ENCODE peak calls at places on chromosomes 4 and X, in nine cellular contexts. D, A, R, G, M, X, U, Y and J are unnamed samples.

GRCh38 chrX:47623540-47624027 is 3.9 kb upstream of the SYN1 start:
- DNase-seq in Y (no peak), G (peak; percentile 69), X (peak; percentile 70), R (peak; percentile 90), M (peak; percentile 73), U (peak; percentile 74), D (peak; percentile 29), A (peak; percentile 48), J (peak; percentile 51)

GRCh38 chr4:38094419-38094818 is 134.2 kb downstream of the PTTG2 start:
- DNase-seq in D (no peak), Y (no peak), G (no peak), R (peak; percentile 38), A (no peak), M (no peak), U (no peak), X (no peak), J (peak; percentile 51)

GRCh38 chrX:124518888-124519287 is 172.5 kb downstream of the SH2D1A start:
- DNase-seq in A (no peak), D (no peak), M (no peak), U (no peak), X (peak; percentile 32), R (no peak), Y (no peak), G (no peak), J (no peak)

GRCh38 chr4:176436500-176436973 is 116.8 kb downstream of the SPCS3 start:
- DNase-seq in R (no peak), Y (no peak), A (peak; percentile 60), D (no peak), X (peak; percentile 90), G (no peak), U (peak; percentile 16), M (no peak), J (no peak)

GRCh38 chrX:131262738-131263679 is 26.1 kb downstream of the IGSF1 start:
- DNase-seq in G (peak; percentile 13), X (no peak), A (no peak), Y (no peak), R (peak; percentile 69), M (peak; percentile 36), D (peak; percentile 35), U (peak; percentile 51), J (peak; percentile 55)

GRCh38 chr4:121397941-121398601 is 17.3 kb upstream of the QRFPR start:
- DNase-seq in D (no peak), X (no peak), U (no peak), Y (no peak), R (no peak), G (no peak), A (no peak), M (no peak), J (no peak)

GRCh38 chr4:14783011-14783877 is 219.0 kb upstream of the CPEB2 start:
- DNase-seq in Y (no peak), G (no peak), R (no peak), A (peak; percentile 79), D (no peak), U (no peak), X (peak; percentile 90), M (no peak), J (no peak)

GRCh38 chr4:6732441-6733357 is 16.7 kb downstream of the BLOC1S4 start:
- DNase-seq in D (peak; percentile 77), X (peak; percentile 91), A (peak; percentile 67), Y (peak; percentile 88), M (no peak), G (no peak), R (no peak), U (peak; percentile 89), J (no peak)

GRCh38 chr4:125780159-125780558 is 465.4 kb downstream of the FAT4 start:
- DNase-seq in A (no peak), U (no peak), R (no peak), X (peak; percentile 28), M (no peak), G (no peak), D (no peak), Y (no peak), J (no peak)

GRCh38 chr4:112519689-112520597 is 4.0 kb upstream of the NEUROG2 start:
- DNase-seq in M (peak; percentile 50), R (peak; percentile 78), X (no peak), D (no peak), U (no peak), A (no peak), Y (no peak), G (peak; percentile 36), J (no peak)
- TF ChIP-seq CTCF in M (no peak), R (peak; percentile 67), X (peak; percentile 9), D (peak; percentile 43), U (no peak), A (no peak), Y (no peak), G (no peak), J (no peak)

GRCh38 chr4:112214397-112215264 is 17.0 kb upstream of the AP1AR start:
- DNase-seq in D (peak; percentile 51), U (peak; percentile 29), R (peak; percentile 25), Y (no peak), G (no peak), M (no peak), X (peak; percentile 53), A (peak; percentile 46), J (no peak)
- TF ChIP-seq CTCF in D (peak; percentile 50), U (peak; percentile 50), R (peak; percentile 32), Y (peak; percentile 31), G (no peak), M (peak; percentile 29), X (peak; percentile 50), A (peak; percentile 72), J (no peak)

GRCh38 chr4:112230879-112231778 is 458 bp upstream of the AP1AR start:
- DNase-seq in R (peak; percentile 97), M (peak; percentile 99), G (peak; percentile 98), D (peak; percentile 98), A (peak; percentile 96), U (peak; percentile 96), Y (peak; percentile 98), X (peak; percentile 96), J (peak; percentile 99)
- TF ChIP-seq CTCF in R (no peak), M (no peak), G (no peak), D (no peak), A (no peak), U (no peak), Y (no peak), X (no peak), J (no peak)

DNA sequence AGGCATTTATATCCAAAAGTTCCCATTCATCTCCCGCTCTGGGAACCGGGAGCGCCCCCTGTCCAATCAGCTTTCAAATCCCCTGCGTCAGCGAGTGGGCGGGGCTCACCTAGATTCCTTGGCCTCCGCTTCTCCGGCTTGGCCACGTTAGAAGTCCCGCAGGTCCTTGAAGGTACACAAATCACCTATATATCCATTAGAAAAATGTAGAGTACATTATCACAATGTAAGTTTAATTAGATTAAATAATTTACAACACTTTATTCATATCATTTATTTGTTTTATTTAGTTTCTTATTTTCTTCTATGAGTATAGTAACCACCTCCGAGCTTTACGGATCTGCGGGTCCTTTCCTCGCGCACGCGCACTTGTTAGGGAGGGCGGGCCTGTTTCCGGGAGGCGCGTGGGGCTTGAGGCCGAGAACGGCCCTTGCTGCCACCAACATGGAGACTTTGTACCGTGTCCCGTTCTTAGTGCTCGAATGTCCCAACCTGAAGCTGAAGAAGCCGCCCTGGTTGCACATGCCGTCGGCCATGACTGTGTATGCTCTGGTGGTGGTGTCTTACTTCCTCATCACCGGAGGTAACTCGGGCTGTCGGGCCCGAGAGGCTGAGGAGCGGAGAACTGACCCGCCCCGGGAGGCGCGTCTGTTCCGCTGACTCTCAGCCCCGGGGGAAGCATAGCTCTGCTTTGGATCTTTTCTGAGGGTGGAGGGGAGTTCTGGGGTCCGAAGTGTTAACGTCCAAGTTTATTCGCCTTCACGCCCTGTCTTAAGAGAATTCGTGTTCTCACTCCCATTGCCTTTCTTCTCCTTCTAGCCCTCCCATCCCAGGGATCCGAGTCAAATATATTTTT is at the start of gene OSTC:
- DNase-seq in U (peak; percentile 93), D (peak; percentile 94), G (peak; percentile 97), A (peak; percentile 96), R (peak; percentile 99), M (peak; percentile 96), Y (peak; percentile 97), X (peak; percentile 97), J (peak; percentile 92)
- TF ChIP-seq CTCF in U (no peak), D (peak; percentile 28), G (no peak), A (no peak), R (peak; percentile 12), M (no peak), Y (no peak), X (no peak), J (no peak)

GRCh38 chr4:4383085-4383484 is 3.8 kb upstream of the NSG1 start:
- DNase-seq in A (no peak), U (no peak), M (no peak), D (no peak), Y (no peak), X (no peak), R (no peak), G (no peak), J (no peak)

GRCh38 chr4:4386296-4386735 is 586 bp upstream of the NSG1 start:
- DNase-seq in A (no peak), Y (no peak), G (peak; percentile 46), X (no peak), M (peak; percentile 60), D (no peak), R (peak; percentile 76), U (peak; percentile 12), J (peak; percentile 15)

GRCh38 chr4:4386736-4387392 is at the start of gene NSG1:
- DNase-seq in M (peak; percentile 77), U (peak; percentile 13), Y (no peak), A (peak; percentile 18), R (peak; percentile 42), D (no peak), X (peak; percentile 14), G (peak; percentile 78), J (peak; percentile 43)

GRCh38 chr4:4385729-4386295 is 1.1 kb upstream of the NSG1 start:
- DNase-seq in R (no peak), U (no peak), Y (no peak), X (no peak), M (no peak), A (no peak), D (no peak), G (no peak), J (no peak)

GRCh38 chr4:4384837-4385236 is 2.1 kb upstream of the NSG1 start:
- DNase-seq in X (peak; percentile 26), R (peak; percentile 93), Y (no peak), U (peak; percentile 52), G (peak; percentile 35), M (peak; percentile 78), A (no peak), D (peak; percentile 12), J (peak; percentile 72)
- TF ChIP-seq CTCF in X (peak; percentile 40), R (peak; percentile 95), Y (peak; percentile 42), U (no peak), G (peak; percentile 18), M (peak; percentile 48), A (no peak), D (peak; percentile 58), J (peak; percentile 43)

DNA sequence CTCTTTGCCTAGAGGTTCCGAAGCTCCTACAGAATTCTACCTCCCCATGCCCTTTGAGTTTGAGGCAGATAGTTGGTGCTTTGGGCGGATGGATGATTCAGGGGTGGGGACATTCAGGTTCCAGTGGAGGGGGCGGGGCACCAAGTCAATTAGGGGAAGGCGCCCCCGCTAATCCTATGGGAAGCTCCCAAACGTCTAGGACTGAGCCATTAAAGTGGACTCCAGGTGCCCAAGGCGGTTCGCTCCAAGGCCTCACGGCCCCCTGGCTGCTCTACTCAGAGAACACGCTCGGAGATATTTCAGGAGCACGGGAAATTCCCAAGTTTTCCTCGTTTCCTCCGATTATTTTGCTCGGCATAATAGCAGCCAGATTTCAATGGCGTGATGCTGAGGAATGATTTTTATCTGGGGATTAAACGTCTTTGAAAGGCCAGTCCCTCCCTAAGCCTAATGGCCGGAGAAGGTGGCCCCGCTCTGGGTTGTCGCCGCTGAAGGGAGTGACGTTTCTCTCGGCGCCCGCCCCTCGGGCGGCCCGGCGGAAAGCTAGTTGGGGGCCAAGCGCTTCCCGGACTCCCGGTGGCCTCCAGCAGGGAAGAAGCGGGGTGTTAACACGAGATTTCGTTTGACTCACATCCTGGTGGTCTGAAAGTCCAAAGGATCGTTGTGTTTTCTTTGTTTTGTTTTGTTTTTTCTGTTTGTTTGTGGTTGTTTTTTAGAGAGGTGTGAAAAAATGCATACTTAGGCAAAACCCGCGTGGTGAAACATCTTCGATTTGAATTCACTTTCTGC is 1.5 kb downstream of the MSX1 start:
- DNase-seq in G (peak; percentile 64), R (peak; percentile 68), D (peak; percentile 29), U (no peak), X (peak; percentile 53), Y (no peak), M (peak; percentile 40), A (no peak), J (peak; percentile 76)
- TF ChIP-seq CTCF in G (no peak), R (no peak), D (no peak), U (no peak), X (no peak), Y (no peak), M (no peak), A (no peak), J (no peak)